ENCODE peak calls at places on chromosome X, in six cellular contexts. K is astrocyte of the hippocampus, D is OCI-LY7, Q is NCI-H524, S is COLO829, Y is GM06990. B is an unnamed sample.

GRCh38 chrX:24494544-24495113 is 29.5 kb downstream of the PDK3 start:
- DNase-seq in K (peak; percentile 86), D (no peak), Q (no peak), S (peak; percentile 67), Y (no peak), B (peak; percentile 41)

GRCh38 chrX:19440713-19441112 is 74.6 kb downstream of the MAP3K15 start:
- DNase-seq in K (peak; percentile 64), D (no peak), Q (no peak), S (peak; percentile 40), Y (no peak), B (no peak)

GRCh38 chrX:41634284-41634683 is 54.5 kb upstream of the GPR34 start:
- DNase-seq in K (peak; percentile 10), D (no peak), Q (no peak), S (no peak), Y (no peak), B (no peak)

GRCh38 chrX:71144651-71145050 is at the start of gene NLGN3:
- DNase-seq in K (peak; percentile 17), D (no peak), Q (peak; percentile 32), S (no peak), Y (no peak), B (no peak)

GRCh38 chrX:137573356-137574101 is 7.6 kb downstream of the ZIC3 start:
- DNase-seq in K (no peak), D (no peak), Q (no peak), S (no peak), Y (no peak), B (peak; percentile 19)

GRCh38 chrX:110992611-110993010 is 103.4 kb upstream of the PAK3 start:
- DNase-seq in K (peak; percentile 47), D (peak; percentile 9), Q (peak; percentile 29), S (peak; percentile 50), Y (peak; percentile 1), B (peak; percentile 5)

GRCh38 chrX:96685205-96686099 is 810 bp downstream of the DIAPH2 start:
- DNase-seq in K (peak; percentile 41), D (peak; percentile 36), Q (peak; percentile 61), S (no peak), Y (peak; percentile 59), B (peak; percentile 7)

GRCh38 chrX:114065612-114066178 is 518.2 kb upstream of the HTR2C start:
- DNase-seq in K (no peak), D (no peak), Q (no peak), S (no peak), Y (no peak), B (no peak)

GRCh38 chrX:12471061-12471460 is 320.2 kb upstream of the PRPS2 start:
- DNase-seq in K (no peak), D (no peak), Q (no peak), S (no peak), Y (no peak), B (no peak)

GRCh38 chrX:118726887-118727685 is at the start of gene IL13RA1:
- DNase-seq in K (peak; percentile 93), D (no peak), Q (peak; percentile 80), S (peak; percentile 45), Y (peak; percentile 62), B (peak; percentile 47)

GRCh38 chrX:38206036-38206435 is 14.6 kb downstream of the SRPX start:
- DNase-seq in K (no peak), D (no peak), Q (no peak), S (no peak), Y (no peak), B (no peak)

GRCh38 chrX:84118769-84119168 is 69.2 kb downstream of the RPS6KA6 start:
- DNase-seq in K (no peak), D (no peak), Q (no peak), S (no peak), Y (no peak), B (no peak)

GRCh38 chrX:151488677-151489076 is 74.8 kb upstream of the PASD1 start:
- DNase-seq in K (peak; percentile 5), D (peak; percentile 2), Q (peak; percentile 43), S (peak; percentile 40), Y (no peak), B (no peak)

GRCh38 chrX:68978211-68978780 is 149.5 kb downstream of the EFNB1 start:
- DNase-seq in K (peak; percentile 87), D (no peak), Q (no peak), S (no peak), Y (no peak), B (no peak)

GRCh38 chrX:23844502-23845138 is 61.6 kb downstream of the SAT1 start:
- DNase-seq in K (peak; percentile 2), D (no peak), Q (no peak), S (no peak), Y (no peak), B (peak; percentile 37)

GRCh38 chrX:135396109-135396508 is 25.6 kb upstream of the SMIM10L2A start:
- DNase-seq in K (peak; percentile 23), D (no peak), Q (no peak), S (no peak), Y (no peak), B (no peak)

GRCh38 chrX:29470029-29470428 is 745.3 kb upstream of the MAGEB2 start:
- DNase-seq in K (no peak), D (no peak), Q (no peak), S (no peak), Y (no peak), B (no peak)

B was measured in cerebellar cortex.